ENCODE peak calls at places on chromosomes 1 and 21, in ten cellular contexts. S is ovary, X is stomach, I is suprapubic skin, O is tibial nerve, Q is sigmoid colon, J is esophagus muscularis mucosa, G is K562, Z is GM12878, N is transverse colon. Y is an unnamed sample.

GRCh38 chr21:32461503-32461902 is 49.0 kb downstream of the EVA1C start:
- DNase-seq in X (no peak), N (no peak), G (no peak), J (no peak), O (no peak), S (no peak), Q (no peak), Z (no peak), I (no peak), Y (no peak)

GRCh38 chr1:218537131-218537904 is 192.2 kb downstream of the TGFB2 start:
- DNase-seq in J (no peak), Q (no peak), O (no peak), S (no peak), G (no peak), N (no peak), I (no peak), X (no peak), Z (no peak), Y (no peak)

GRCh38 chr1:203204776-203205175 is 18.3 kb upstream of the CHI3L1 start:
- DNase-seq in N (no peak), J (no peak), G (no peak), Z (no peak), I (no peak), S (no peak), Q (peak; percentile 35), X (no peak), O (no peak), Y (no peak)

GRCh38 chr21:33848252-33848953 is 67.2 kb downstream of the ATP5PO start:
- DNase-seq in I (no peak), Q (no peak), Z (no peak), X (no peak), N (peak; percentile 22), O (no peak), G (no peak), S (no peak), J (no peak), Y (no peak)

GRCh38 chr1:11485191-11485590 is 6.2 kb downstream of the DISP3 start:
- DNase-seq in O (no peak), Q (peak; percentile 14), X (no peak), G (no peak), S (no peak), J (no peak), I (no peak), N (no peak), Z (no peak), Y (no peak)

GRCh38 chr1:234589064-234589765 is 20.8 kb downstream of the IRF2BP2 start:
- DNase-seq in J (peak; percentile 75), S (no peak), Q (no peak), I (no peak), X (no peak), N (no peak), Z (no peak), O (no peak), G (no peak), Y (no peak)

GRCh38 chr1:24161270-24161669 is 18.3 kb upstream of the IL22RA1 start:
- DNase-seq in G (no peak), S (no peak), N (peak; percentile 47), X (no peak), O (no peak), Q (no peak), I (no peak), J (no peak), Z (no peak), Y (no peak)

GRCh38 chr21:44949161-44950015 is 9.6 kb downstream of the SLX9 start:
- DNase-seq in S (peak; percentile 87), G (peak; percentile 82), X (peak; percentile 91), Z (no peak), N (peak; percentile 90), I (peak; percentile 94), O (peak; percentile 83), Q (peak; percentile 94), J (no peak), Y (peak; percentile 53)

GRCh38 chr1:21323091-21323490 is 32.8 kb upstream of the ECE1 start:
- DNase-seq in I (no peak), N (no peak), S (no peak), Z (no peak), J (no peak), O (no peak), G (no peak), Q (no peak), X (no peak), Y (no peak)

GRCh38 chr1:21322681-21323016 is 32.4 kb upstream of the ECE1 start:
- DNase-seq in X (no peak), N (no peak), S (no peak), G (no peak), J (no peak), Q (peak; percentile 64), I (no peak), O (no peak), Z (no peak), Y (no peak)

GRCh38 chr1:21325731-21326387 is 35.6 kb upstream of the ECE1 start:
- DNase-seq in N (no peak), J (no peak), I (no peak), Q (peak; percentile 72), S (no peak), Z (no peak), G (no peak), O (no peak), X (no peak), Y (no peak)

GRCh38 chr1:21325231-21325718 is 35.0 kb upstream of the ECE1 start:
- DNase-seq in N (no peak), J (no peak), Z (no peak), S (no peak), O (no peak), X (no peak), Q (peak; percentile 73), G (no peak), I (no peak), Y (no peak)

DNA sequence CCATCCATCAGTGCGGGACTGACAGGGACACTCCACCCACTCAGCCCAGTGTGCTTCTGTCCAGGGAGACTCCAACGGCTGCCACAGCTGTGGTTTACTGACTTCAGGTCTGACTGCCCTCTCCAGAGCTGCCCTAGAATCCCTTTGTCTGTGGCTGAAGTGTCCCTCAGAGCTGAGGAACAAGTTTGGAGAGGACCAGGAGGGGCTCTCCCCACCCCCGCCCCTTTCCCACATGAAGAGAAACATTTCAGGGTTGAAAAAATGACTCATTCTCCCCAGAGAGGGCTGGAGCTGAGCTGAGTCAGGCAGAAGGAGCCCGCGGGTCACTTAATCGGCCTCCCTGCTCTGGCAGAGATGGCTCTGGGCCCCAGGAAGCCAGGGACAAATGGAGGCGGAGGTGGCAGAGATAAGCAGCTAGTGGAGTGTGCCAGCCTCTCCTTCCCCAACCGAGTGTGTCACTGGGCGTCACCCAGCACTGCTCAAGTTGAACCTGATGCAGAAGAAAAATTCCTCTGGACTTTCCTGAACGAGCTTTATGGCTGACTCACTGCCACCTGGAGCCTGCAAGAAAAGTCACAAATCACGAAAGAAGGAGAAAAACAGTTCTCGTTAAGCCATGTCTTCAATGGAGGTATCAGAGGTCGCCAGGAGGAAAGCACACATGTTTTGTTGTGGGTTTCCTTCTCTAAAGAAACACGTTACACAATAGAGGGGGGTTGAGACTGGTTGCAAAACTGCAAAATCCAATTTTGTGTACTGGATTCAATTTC is 34.3 kb upstream of the ECE1 start:
- DNase-seq in Z (peak; percentile 41), I (no peak), N (peak; percentile 83), J (no peak), G (peak; percentile 65), O (peak; percentile 54), X (peak; percentile 89), S (peak; percentile 77), Q (peak; percentile 91), Y (no peak)
- TF ChIP-seq EP300 in Z (no peak), I (no peak), N (no peak), J (no peak), G (no peak), O (no peak), X (no peak), S (no peak), Q (no peak), Y (no peak)

GRCh38 chr1:32801096-32801713 is 16.0 kb downstream of the YARS1 start:
- DNase-seq in N (no peak), J (no peak), S (no peak), G (no peak), Q (no peak), O (no peak), Z (no peak), I (no peak), X (no peak), Y (no peak)

GRCh38 chr1:32797456-32797855 is 19.7 kb downstream of the YARS1 start:
- DNase-seq in I (no peak), S (no peak), G (no peak), Z (no peak), J (no peak), X (no peak), N (no peak), O (no peak), Q (no peak), Y (no peak)

GRCh38 chr1:32798679-32799416 is 18.3 kb downstream of the YARS1 start:
- DNase-seq in X (no peak), I (no peak), J (no peak), G (no peak), Q (no peak), Z (peak; percentile 55), N (no peak), S (no peak), O (no peak), Y (no peak)

GRCh38 chr1:32798191-32798590 is 19.0 kb downstream of the YARS1 start:
- DNase-seq in G (no peak), I (no peak), N (no peak), Z (no peak), X (no peak), Q (no peak), O (no peak), J (no peak), S (no peak), Y (no peak)
- TF ChIP-seq EP300 in G (no peak), I (no peak), N (no peak), Z (no peak), X (no peak), Q (no peak), O (no peak), J (no peak), S (no peak), Y (no peak)

GRCh38 chr1:209613351-209614150 is 30.0 kb downstream of the CAMK1G start:
- DNase-seq in X (no peak), O (no peak), N (no peak), Q (no peak), J (no peak), G (no peak), S (no peak), Z (no peak), I (no peak), Y (no peak)

GRCh38 chr1:209614151-209614420 is 30.6 kb downstream of the CAMK1G start:
- DNase-seq in X (no peak), S (no peak), Q (no peak), I (no peak), Z (no peak), G (no peak), O (no peak), N (no peak), J (no peak), Y (no peak)

GRCh38 chr1:209610378-209610905 is 26.9 kb downstream of the CAMK1G start:
- DNase-seq in S (no peak), O (no peak), Z (no peak), N (no peak), X (no peak), Q (no peak), J (no peak), G (no peak), I (no peak), Y (no peak)

GRCh38 chr1:209612646-209613350 is 29.3 kb downstream of the CAMK1G start:
- DNase-seq in N (no peak), S (no peak), I (no peak), J (no peak), O (no peak), Q (no peak), X (no peak), G (no peak), Z (no peak), Y (no peak)

DNA sequence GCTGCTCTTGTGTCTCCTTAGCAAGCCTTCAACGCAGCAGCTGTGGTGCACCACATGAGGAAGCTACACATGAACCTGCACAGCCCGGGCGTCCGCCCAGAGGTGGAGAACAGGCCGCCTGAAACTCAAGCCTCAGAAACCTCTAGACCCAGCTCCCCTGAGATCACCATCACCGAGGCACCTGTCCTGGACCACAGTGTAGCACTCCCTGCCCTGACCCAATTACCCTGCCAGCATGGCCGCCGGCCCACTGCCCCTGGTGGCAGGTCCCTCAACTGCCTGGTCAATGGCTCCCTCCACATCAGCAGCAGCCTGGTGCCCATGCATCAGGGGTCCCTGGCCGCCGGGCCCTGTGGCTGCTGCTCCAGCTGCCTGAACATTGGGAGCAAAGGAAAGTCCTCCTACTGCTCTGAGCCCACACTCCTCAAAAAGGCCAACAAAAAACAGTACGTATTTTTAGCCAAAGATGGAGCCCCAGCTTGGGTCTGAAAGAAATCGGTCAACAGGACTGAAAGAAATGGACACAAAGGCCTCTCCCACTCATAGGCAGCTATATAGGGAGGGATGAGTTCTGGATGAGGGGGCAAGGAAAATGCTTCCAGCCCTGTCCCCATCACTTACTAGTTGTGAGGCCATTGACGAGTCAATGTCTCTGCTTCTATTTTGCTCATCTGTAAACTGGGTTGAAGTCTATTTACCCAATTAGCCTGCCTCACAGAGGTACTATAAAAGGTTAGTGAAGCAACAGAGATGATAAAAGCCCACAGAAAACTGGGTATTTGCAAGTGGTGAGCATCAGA is 28.5 kb downstream of the CAMK1G start:
- DNase-seq in Z (no peak), Q (no peak), G (peak; percentile 23), N (no peak), X (no peak), I (no peak), S (no peak), O (no peak), J (no peak), Y (no peak)
- TF ChIP-seq EP300 in Z (no peak), Q (no peak), G (no peak), N (no peak), X (no peak), I (no peak), S (no peak), O (no peak), J (no peak), Y (no peak)

GRCh38 chr1:40141878-40142535 is 19.2 kb upstream of the RLF start:
- DNase-seq in O (no peak), S (no peak), Z (no peak), X (no peak), N (no peak), Q (no peak), I (no peak), G (no peak), J (no peak), Y (no peak)

GRCh38 chr1:40140211-40140709 is 20.9 kb upstream of the RLF start:
- DNase-seq in J (no peak), Q (no peak), Z (no peak), X (no peak), S (no peak), I (no peak), N (no peak), G (no peak), O (no peak), Y (no peak)

DNA sequence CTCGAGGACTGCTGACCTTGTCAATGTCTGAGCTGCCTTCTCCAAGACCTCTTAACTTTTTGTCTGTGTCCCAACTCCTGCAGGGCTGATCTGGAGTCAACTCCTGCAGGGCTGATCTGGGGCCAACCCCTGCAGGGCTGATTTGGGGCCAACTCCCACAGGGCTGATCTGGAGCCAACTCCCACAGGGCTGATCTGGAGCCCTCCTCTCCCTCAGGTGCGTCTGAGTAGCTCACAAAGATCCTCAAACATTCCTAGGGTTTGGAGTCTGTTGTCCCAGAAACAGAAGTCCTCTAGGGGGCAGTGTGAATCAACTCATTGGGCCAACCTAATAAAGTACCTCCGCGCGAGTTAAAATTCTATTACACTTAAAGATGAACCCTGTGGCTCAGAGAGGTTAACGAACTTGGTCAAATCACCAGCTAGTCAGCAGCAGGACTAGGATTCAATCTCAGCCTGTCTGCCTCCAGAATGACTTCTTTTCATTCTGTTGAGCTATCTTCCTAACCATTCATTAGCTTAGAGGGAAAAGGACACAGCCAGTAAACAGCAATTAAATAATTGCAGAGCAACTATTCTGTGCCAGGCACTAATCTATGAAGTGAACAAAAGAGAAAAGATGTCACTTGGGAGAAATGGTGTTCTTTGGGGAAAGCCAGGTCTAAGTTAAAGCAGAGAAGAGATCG is 17.2 kb upstream of the RLF start:
- DNase-seq in Q (peak; percentile 71), J (no peak), Z (peak; percentile 39), S (peak; percentile 24), G (peak; percentile 68), I (no peak), N (peak; percentile 53), X (peak; percentile 54), O (no peak), Y (peak; percentile 75)
- TF ChIP-seq EP300 in Q (no peak), J (no peak), Z (no peak), S (no peak), G (no peak), I (no peak), N (no peak), X (no peak), O (no peak), Y (no peak)

Y was measured in H1.